ENCODE peak calls at places on chromosome 1, in five cellular contexts. Z, G, O, A and T are unnamed samples.

GRCh38 chr1:207983044-207983443 is 72.1 kb upstream of the CD34 start:
- DNase-seq in Z (no peak), A (no peak), G (no peak), O (no peak), T (no peak)

GRCh38 chr1:67601539-67601938 is 83.5 kb upstream of the GADD45A start:
- DNase-seq in O (no peak), Z (no peak), A (no peak), G (no peak), T (no peak)

GRCh38 chr1:63828322-63829044 is 54.7 kb downstream of the ROR1 start:
- DNase-seq in G (no peak), A (no peak), Z (no peak), O (no peak), T (no peak)

GRCh38 chr1:91742848-91743292 is 143.1 kb downstream of the TGFBR3 start:
- DNase-seq in O (no peak), A (no peak), G (peak; percentile 88), Z (no peak), T (no peak)

GRCh38 chr1:83718338-83718737 is 280.6 kb downstream of the TTLL7 start:
- DNase-seq in A (no peak), O (no peak), Z (no peak), G (no peak), T (no peak)

GRCh38 chr1:185601189-185601588 is 133.0 kb upstream of the HMCN1 start:
- DNase-seq in Z (no peak), G (no peak), O (no peak), A (no peak), T (no peak)

GRCh38 chr1:112369389-112370285 is 26.4 kb upstream of the CTTNBP2NL start:
- DNase-seq in A (peak; percentile 70), O (peak; percentile 85), G (peak; percentile 83), Z (peak; percentile 76), T (peak; percentile 68)

GRCh38 chr1:176494436-176494835 is 31.5 kb downstream of the PAPPA2 start:
- DNase-seq in G (peak; percentile 68), Z (no peak), A (no peak), O (no peak), T (no peak)

GRCh38 chr1:70360321-70360720 is 5.8 kb upstream of the ANKRD13C start:
- DNase-seq in A (no peak), G (no peak), O (no peak), Z (no peak), T (no peak)

GRCh38 chr1:4052657-4053056 is 152.6 kb upstream of the C1orf174 start:
- DNase-seq in A (no peak), G (no peak), O (no peak), Z (no peak), T (no peak)

GRCh38 chr1:35555601-35556477 is 1.4 kb downstream of the KIAA0319L start:
- DNase-seq in Z (no peak), G (peak; percentile 69), O (peak; percentile 36), A (no peak), T (no peak)

GRCh38 chr1:17189632-17190525 is 15.0 kb upstream of the PADI1 start:
- DNase-seq in A (no peak), G (peak; percentile 97), O (no peak), Z (no peak), T (no peak)

GRCh38 chr1:23868848-23869450 is 859 bp upstream of the FUCA1 start:
- DNase-seq in G (no peak), O (no peak), Z (no peak), A (no peak), T (no peak)

GRCh38 chr1:56326056-56326455 is 253.3 kb downstream of the PLPP3 start:
- DNase-seq in Z (no peak), A (no peak), O (no peak), G (peak; percentile 22), T (no peak)

GRCh38 chr1:46171351-46171750 is 3.5 kb upstream of the TSPAN1 start:
- DNase-seq in Z (no peak), O (no peak), G (no peak), A (no peak), T (no peak)

GRCh38 chr1:89590341-89591080 is 42.4 kb upstream of the LRRC8C start:
- DNase-seq in A (no peak), O (no peak), G (no peak), Z (no peak), T (no peak)

GRCh38 chr1:35646043-35646442 is 4.7 kb upstream of the PSMB2 start:
- DNase-seq in A (no peak), G (no peak), Z (no peak), O (no peak), T (no peak)

GRCh38 chr1:14941865-14942264 is 211.7 kb upstream of the TMEM51 start:
- DNase-seq in Z (no peak), O (no peak), G (no peak), A (no peak), T (no peak)